ENCODE peak calls at places on chromosomes 3 and 15, in six cellular contexts. N is GM23338, I is skeletal muscle cell, J is psoas muscle, Y is OCI-LY7, D is heart left ventricle. H is an unnamed sample.

GRCh38 chr3:193788189-193788946 is 195.4 kb downstream of the OPA1 start:
- DNase-seq in N (peak), I (no peak), J (peak), Y (peak), D (peak), H (peak)

GRCh38 chr3:136898549-136898948 is 36.5 kb downstream of the NCK1 start:
- DNase-seq in N (no peak), I (no peak), J (no peak), Y (no peak), D (no peak), H (no peak)

GRCh38 chr3:196471551-196471950 is 32.0 kb downstream of the RNF168 start:
- DNase-seq in N (no peak), I (no peak), J (no peak), Y (no peak), D (no peak), H (no peak)

GRCh38 chr3:132783152-132783551 is 60.9 kb upstream of the NPHP3 start:
- DNase-seq in N (peak), I (peak), J (no peak), Y (no peak), D (no peak), H (peak)

GRCh38 chr3:10445561-10445960 is 59.8 kb downstream of the ATP2B2 start:
- DNase-seq in N (no peak), I (no peak), J (no peak), Y (no peak), D (no peak), H (peak)

GRCh38 chr15:24878153-24878552 is 76.6 kb upstream of the SNRPN start:
- DNase-seq in N (peak), I (no peak), J (peak), Y (no peak), D (no peak), H (no peak)

GRCh38 chr15:95784508-95784907 is 546.0 kb upstream of the NR2F2 start:
- DNase-seq in N (no peak), I (no peak), J (no peak), Y (no peak), D (no peak), H (no peak)

GRCh38 chr15:65579762-65580161 is 31.2 kb downstream of the INTS14 start:
- DNase-seq in N (no peak), I (no peak), J (no peak), Y (no peak), D (no peak), H (no peak)

GRCh38 chr3:123758081-123758564 is 126.0 kb downstream of the MYLK start:
- DNase-seq in N (no peak), I (peak), J (no peak), Y (no peak), D (no peak), H (no peak)

GRCh38 chr15:87268675-87269074 is 987.9 kb downstream of the NTRK3 start:
- DNase-seq in N (no peak), I (no peak), J (no peak), Y (no peak), D (no peak), H (no peak)

GRCh38 chr3:16102905-16103364 is 71.5 kb upstream of the GALNT15 start:
- DNase-seq in N (no peak), I (peak), J (no peak), Y (no peak), D (no peak), H (no peak)

GRCh38 chr3:61686228-61686648 is 124.9 kb downstream of the PTPRG start:
- DNase-seq in N (no peak), I (no peak), J (no peak), Y (no peak), D (no peak), H (no peak)

DNA sequence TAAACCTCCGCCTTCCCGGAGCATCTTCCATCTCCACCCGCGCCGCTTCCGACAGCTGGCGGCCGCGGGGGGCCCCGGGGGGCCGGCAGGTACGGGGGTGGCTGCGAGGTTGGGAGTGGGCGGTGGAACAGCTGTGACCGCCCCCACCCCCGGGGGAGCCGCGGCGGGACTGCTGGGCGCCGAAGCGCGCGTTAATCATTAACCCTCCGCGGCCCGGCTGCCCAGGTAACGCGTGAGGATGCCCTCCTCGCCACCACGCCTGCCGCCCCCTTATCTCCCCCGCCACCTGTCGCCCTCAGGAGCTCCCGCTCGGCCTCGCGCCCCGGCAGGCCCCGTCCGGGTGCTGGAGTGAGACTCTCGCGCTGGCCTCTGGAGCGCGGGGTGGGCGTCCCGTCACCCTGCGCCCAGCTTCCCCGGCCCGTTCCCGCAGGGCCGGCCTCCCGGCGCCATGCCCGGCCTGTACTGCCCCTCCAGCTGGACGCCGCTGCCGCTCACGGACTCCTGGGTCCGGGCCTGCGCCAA is 757 bp downstream of the VWA5B2 start:
- DNase-seq in N (peak), I (no peak), J (no peak), Y (no peak), D (no peak), H (peak)
- H3K4me3 ChIP-seq in N (peak), I (peak), J (peak), Y (peak), D (peak), H (peak)

GRCh38 chr3:13018561-13019242 is 54.5 kb downstream of the IQSEC1 start:
- DNase-seq in N (no peak), I (no peak), J (no peak), Y (peak), D (no peak), H (no peak)
- H3K4me3 ChIP-seq in N (no peak), I (peak), J (peak), Y (no peak), D (peak), H (no peak)

GRCh38 chr3:72890166-72890925 is 2.5 kb downstream of the GXYLT2 start:
- DNase-seq in N (no peak), I (no peak), J (no peak), Y (no peak), D (no peak), H (no peak)

GRCh38 chr3:72887723-72888545 is at the start of gene GXYLT2:
- DNase-seq in N (peak), I (no peak), J (peak), Y (peak), D (peak), H (peak)

GRCh38 chr3:72887378-72887722 is 496 bp upstream of the GXYLT2 start:
- DNase-seq in N (no peak), I (no peak), J (no peak), Y (no peak), D (no peak), H (no peak)

GRCh38 chr3:72889310-72890165 is 1.7 kb downstream of the GXYLT2 start:
- DNase-seq in N (no peak), I (no peak), J (no peak), Y (no peak), D (no peak), H (no peak)

DNA sequence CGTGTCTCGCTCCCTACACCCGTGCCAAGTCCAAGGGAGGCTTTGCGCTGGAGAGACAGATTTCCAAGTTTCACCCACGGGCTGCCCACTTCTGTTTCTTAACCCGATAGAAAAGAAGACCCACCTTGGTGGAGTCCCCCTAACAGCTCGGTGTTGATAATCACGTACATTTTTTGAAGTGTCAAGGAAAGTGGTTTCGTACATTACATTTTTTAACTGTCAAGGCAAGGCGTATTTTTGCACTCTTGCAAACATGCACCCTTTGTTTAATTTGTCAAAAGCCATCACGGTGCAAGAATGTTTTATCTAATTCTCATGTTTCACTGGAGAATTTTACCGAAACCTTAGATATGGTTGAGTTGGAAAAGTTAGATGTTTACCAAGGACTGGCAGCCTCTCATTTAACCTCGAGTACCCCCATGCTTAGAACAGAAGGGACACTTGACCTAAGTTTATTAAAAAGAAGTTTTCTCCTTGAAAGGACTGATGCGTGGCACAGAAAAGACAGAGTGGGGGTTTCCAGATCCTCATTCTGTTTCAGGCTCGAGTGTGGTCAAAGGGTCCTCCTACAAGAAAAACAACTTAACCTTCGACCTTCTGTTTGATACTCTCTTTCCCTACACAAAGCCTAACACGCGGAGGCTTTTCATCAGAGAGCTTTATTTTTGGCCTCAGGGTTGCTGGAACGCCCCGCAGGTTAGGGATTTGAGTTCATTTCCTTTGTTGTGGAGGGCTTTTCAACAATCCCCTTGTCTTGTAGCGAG is 882 bp downstream of the GXYLT2 start:
- DNase-seq in N (peak), I (no peak), J (no peak), Y (no peak), D (no peak), H (peak)
- H3K4me3 ChIP-seq in N (peak), I (peak), J (peak), Y (no peak), D (peak), H (peak)

GRCh38 chr15:33311312-33311971 is 675 bp downstream of the RYR3 start:
- DNase-seq in N (peak), I (no peak), J (peak), Y (no peak), D (no peak), H (peak)
- H3K4me3 ChIP-seq in N (peak), I (no peak), J (peak), Y (no peak), D (peak), H (peak)

GRCh38 chr3:124793054-124793740 is 62.9 kb downstream of the UMPS start:
- DNase-seq in N (no peak), I (no peak), J (no peak), Y (no peak), D (no peak), H (no peak)

GRCh38 chr3:124788254-124788745 is 58.0 kb downstream of the UMPS start:
- DNase-seq in N (no peak), I (no peak), J (no peak), Y (no peak), D (no peak), H (no peak)

GRCh38 chr3:124791142-124791541 is 60.9 kb downstream of the UMPS start:
- DNase-seq in N (no peak), I (no peak), J (no peak), Y (no peak), D (no peak), H (no peak)

GRCh38 chr3:124792341-124793034 is 62.2 kb downstream of the UMPS start:
- DNase-seq in N (no peak), I (no peak), J (no peak), Y (no peak), D (no peak), H (no peak)

GRCh38 chr3:124791639-124792111 is 61.4 kb downstream of the UMPS start:
- DNase-seq in N (no peak), I (peak), J (peak), Y (no peak), D (no peak), H (no peak)
- H3K4me3 ChIP-seq in N (no peak), I (no peak), J (no peak), Y (no peak), D (no peak), H (no peak)

DNA sequence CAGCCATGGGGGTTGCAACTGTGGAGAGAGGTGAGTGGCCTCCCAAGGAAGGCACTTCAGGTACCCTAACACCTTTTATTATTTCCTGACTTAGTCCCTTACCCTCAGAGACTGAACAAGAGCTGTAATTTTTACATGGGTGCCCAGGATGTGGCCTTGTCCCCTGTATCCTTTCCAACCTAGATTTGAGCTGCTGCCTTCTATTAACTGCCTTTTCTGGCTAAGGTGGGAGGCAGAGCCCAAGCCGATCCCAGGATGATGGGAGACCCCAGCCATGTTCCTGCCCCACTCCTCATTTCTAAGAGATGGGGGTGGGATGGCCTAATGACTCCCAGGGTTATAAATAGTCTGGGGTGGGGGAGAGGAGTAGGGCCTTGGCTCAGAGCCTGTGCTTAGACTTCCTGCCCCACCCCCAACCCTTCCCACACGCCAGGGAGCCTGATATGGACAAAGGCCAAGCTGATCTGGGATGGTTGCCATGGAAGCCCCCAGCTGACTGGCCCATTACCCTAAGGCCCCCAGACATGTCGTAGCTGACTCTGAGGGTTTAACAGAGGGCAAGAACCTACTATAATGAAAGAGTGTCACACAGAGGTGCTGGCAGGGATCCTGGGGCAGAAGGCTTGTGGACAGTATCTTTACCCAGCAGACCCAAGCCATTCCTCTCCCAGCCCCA is 1.9 kb downstream of the KLHDC8B start:
- DNase-seq in N (peak), I (no peak), J (peak), Y (no peak), D (peak), H (peak)
- H3K4me3 ChIP-seq in N (peak), I (no peak), J (peak), Y (no peak), D (peak), H (no peak)

DNA sequence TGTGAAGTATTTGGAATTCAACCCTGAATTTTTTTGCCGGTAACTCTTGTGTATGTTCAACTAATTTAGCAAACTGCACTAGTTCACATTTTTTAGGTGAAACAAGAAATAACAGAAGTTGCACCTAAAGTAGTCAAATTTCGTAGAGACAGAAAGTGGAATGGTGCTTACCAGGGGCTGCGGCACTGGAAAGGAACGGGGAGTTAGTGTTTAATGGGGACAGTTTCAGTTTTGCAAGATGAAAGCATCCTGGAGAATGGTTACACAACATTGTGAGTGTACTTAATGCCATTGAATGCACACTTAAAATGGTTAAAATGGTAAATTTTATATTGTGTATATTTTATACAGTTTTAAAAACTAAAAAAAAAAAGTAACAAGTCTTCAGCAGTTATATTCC is 27.4 kb downstream of the PPARG start:
- DNase-seq in N (no peak), I (no peak), J (no peak), Y (no peak), D (no peak), H (no peak)
- H3K4me3 ChIP-seq in N (no peak), I (no peak), J (no peak), Y (no peak), D (no peak), H (no peak)

GRCh38 chr15:31338318-31338878 is 11.8 kb downstream of the KLF13 start:
- DNase-seq in N (no peak), I (no peak), J (no peak), Y (peak), D (peak), H (no peak)

GRCh38 chr15:31339558-31339895 is 12.9 kb downstream of the KLF13 start:
- DNase-seq in N (no peak), I (no peak), J (no peak), Y (no peak), D (no peak), H (no peak)

GRCh38 chr15:31340047-31340446 is 13.4 kb downstream of the KLF13 start:
- DNase-seq in N (no peak), I (no peak), J (no peak), Y (no peak), D (no peak), H (no peak)

GRCh38 chr15:31337352-31338031 is 10.9 kb downstream of the KLF13 start:
- DNase-seq in N (no peak), I (no peak), J (no peak), Y (no peak), D (no peak), H (no peak)

DNA sequence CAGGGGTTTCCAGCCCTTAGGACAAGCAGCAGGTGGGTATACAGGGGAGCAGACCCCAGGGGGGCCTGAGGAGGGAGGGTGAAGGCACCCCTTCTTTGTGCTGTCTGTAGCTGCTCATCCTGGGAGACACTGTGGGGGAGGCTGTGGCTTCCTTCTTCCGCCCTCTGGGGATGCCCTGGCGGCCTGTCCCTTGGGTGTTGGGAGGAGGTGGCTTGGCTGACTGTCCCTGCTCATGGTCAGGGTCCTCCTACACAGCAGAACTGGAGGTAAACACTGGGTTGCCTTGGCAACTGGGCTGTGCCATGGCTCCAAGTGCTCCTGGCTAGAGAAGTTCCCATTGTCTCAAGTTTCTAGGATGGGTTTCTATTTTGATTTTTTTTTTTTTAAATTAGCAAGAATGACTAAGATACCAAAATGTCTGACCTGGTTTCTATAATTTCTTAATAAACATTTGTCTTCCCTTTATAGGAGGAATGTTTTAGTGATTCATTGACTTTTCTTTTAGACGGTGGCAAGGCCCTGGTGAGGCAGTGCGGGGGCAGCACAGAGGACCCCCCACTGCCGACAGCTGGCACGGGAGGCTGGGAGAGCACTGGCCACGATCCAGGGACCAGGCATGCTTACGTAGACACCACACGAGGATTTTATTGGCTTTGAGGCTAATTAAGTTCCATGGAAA is 12.4 kb downstream of the KLF13 start:
- DNase-seq in N (peak), I (no peak), J (peak), Y (no peak), D (peak), H (peak)
- H3K4me3 ChIP-seq in N (no peak), I (no peak), J (no peak), Y (peak), D (no peak), H (no peak)

GRCh38 chr3:71724584-71725278 is 471 bp downstream of the EIF4E3 start:
- DNase-seq in N (peak), I (no peak), J (peak), Y (no peak), D (peak), H (no peak)

GRCh38 chr3:71723452-71724170 is 1.6 kb downstream of the EIF4E3 start:
- DNase-seq in N (no peak), I (no peak), J (no peak), Y (no peak), D (no peak), H (no peak)

GRCh38 chr3:71725279-71725991 is at the start of gene EIF4E3:
- DNase-seq in N (peak), I (no peak), J (peak), Y (no peak), D (peak), H (peak)

GRCh38 chr3:71724171-71724453 is 1.1 kb downstream of the EIF4E3 start:
- DNase-seq in N (no peak), I (no peak), J (no peak), Y (no peak), D (no peak), H (no peak)

DNA sequence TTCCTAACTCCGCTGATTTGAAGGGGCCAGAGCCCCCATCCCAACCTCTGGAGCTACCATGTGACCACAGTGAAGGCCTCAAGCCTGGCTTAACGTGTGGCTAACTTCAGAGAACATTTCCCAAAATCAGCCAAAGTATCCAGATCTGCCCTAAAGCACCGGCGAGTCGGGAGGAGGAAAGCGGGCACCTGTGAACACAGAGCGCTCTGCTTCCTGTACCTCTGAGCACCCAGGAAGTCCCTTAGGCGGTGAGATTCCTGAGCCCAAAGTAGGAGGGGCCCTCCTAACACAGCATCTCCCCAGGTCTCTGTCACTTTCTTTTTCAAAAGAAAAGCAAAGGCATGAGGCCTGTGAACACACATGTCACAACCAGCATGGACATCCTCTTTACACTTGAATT is 904 bp upstream of the EIF4E3 start:
- DNase-seq in N (no peak), I (no peak), J (no peak), Y (no peak), D (no peak), H (no peak)
- H3K4me3 ChIP-seq in N (peak), I (no peak), J (peak), Y (no peak), D (no peak), H (peak)

H was measured in H7.